ENCODE peak calls at places on chromosomes 2 and 18, in four cellular contexts. M is mammary epithelial cell; J is activated naive CD4-positive, alpha-beta T cell treated with Interleukin-2 at 50 U/mL for 16 hours; X is ecto neural progenitor cell. Y is an unnamed sample.

GRCh38 chr2:173881466-173881865 is 83.7 kb downstream of the SP3 start:
- DNase-seq in M (no peak), X (no peak), J (no peak), Y (no peak)

GRCh38 chr2:213199871-213200270 is 48.5 kb upstream of the IKZF2 start:
- DNase-seq in J (no peak), X (no peak), M (no peak), Y (no peak)

GRCh38 chr2:235594041-235594440 is 100.2 kb downstream of the AGAP1 start:
- DNase-seq in J (no peak), X (no peak), M (peak), Y (no peak)

GRCh38 chr2:79758042-79758441 is 245.2 kb downstream of the CTNNA2 start:
- DNase-seq in J (no peak), M (no peak), X (no peak), Y (no peak)

GRCh38 chr2:179860255-179861026 is 971 bp downstream of the ZNF385B start:
- DNase-seq in M (no peak), X (no peak), J (no peak), Y (no peak)

GRCh38 chr18:37476182-37476581 is 89.4 kb downstream of the CELF4 start:
- DNase-seq in J (no peak), M (peak), X (peak), Y (no peak)

GRCh38 chr2:137947032-137947713 is 17.1 kb upstream of the HNMT start:
- DNase-seq in M (no peak), J (no peak), X (no peak), Y (no peak)

GRCh38 chr2:186853871-186854435 is 5.0 kb upstream of the ZSWIM2 start:
- DNase-seq in M (peak), J (no peak), X (no peak), Y (no peak)

GRCh38 chr18:57659463-57660102 is 37.9 kb upstream of the NARS1 start:
- DNase-seq in X (no peak), J (no peak), M (no peak), Y (no peak)

GRCh38 chr18:10025756-10026290 is 112.0 kb downstream of the VAPA start:
- DNase-seq in J (no peak), M (no peak), X (no peak), Y (no peak)

GRCh38 chr18:3067213-3068118 is 54.5 kb upstream of the LPIN2 start:
- DNase-seq in M (no peak), J (no peak), X (no peak), Y (no peak)

GRCh38 chr2:86186431-86186830 is 8.8 kb downstream of the IMMT start:
- DNase-seq in X (no peak), M (no peak), J (no peak), Y (no peak)

GRCh38 chr2:210287301-210287700 is 27.7 kb downstream of the MYL1 start:
- DNase-seq in J (no peak), M (no peak), X (no peak), Y (no peak)

GRCh38 chr2:175251425-175252041 is 70.0 kb upstream of the ATP5MC3 start:
- DNase-seq in M (no peak), X (no peak), J (no peak), Y (no peak)

GRCh38 chr2:172101008-172101706 is 1.5 kb downstream of the DLX2 start:
- DNase-seq in J (no peak), X (no peak), M (no peak), Y (no peak)

GRCh38 chr2:134446431-134447091 is 192.7 kb downstream of the MGAT5 start:
- DNase-seq in X (no peak), M (peak), J (no peak), Y (no peak)

GRCh38 chr2:68062680-68063387 is at the start of gene C1D:
- DNase-seq in M (peak), X (peak), J (peak), Y (peak)

GRCh38 chr2:192247456-192247855 is 52.7 kb upstream of the TMEFF2 start:
- DNase-seq in J (no peak), M (no peak), X (no peak), Y (no peak)

GRCh38 chr2:54240515-54241219 is 15.4 kb downstream of the TSPYL6 start:
- DNase-seq in M (peak), X (no peak), J (no peak), Y (no peak)

GRCh38 chr2:105455488-105455991 is 56.7 kb upstream of the FHL2 start:
- DNase-seq in M (peak), J (no peak), X (no peak), Y (peak)

GRCh38 chr18:44180683-44181082 is 500.0 kb upstream of the SETBP1 start:
- DNase-seq in M (peak), X (no peak), J (no peak), Y (no peak)

GRCh38 chr2:190722061-190722759 is 73.3 kb downstream of the NAB1 start:
- DNase-seq in X (no peak), J (peak), M (peak), Y (no peak)

GRCh38 chr2:85173909-85174308 is 40.7 kb downstream of the TCF7L1 start:
- DNase-seq in J (no peak), M (no peak), X (no peak), Y (no peak)

GRCh38 chr2:235614176-235614860 is 120.5 kb downstream of the AGAP1 start:
- DNase-seq in X (no peak), J (no peak), M (no peak), Y (no peak)

GRCh38 chr18:11154369-11154982 is 5.1 kb upstream of the PIEZO2 start:
- DNase-seq in X (no peak), J (no peak), M (peak), Y (no peak)

GRCh38 chr2:190283783-190284182 is 35.8 kb downstream of the HIBCH start:
- DNase-seq in X (no peak), J (no peak), M (peak), Y (no peak)

GRCh38 chr2:239026711-239027430 is 179.0 kb downstream of the TWIST2 start:
- DNase-seq in X (no peak), J (no peak), M (no peak), Y (no peak)

Y was measured in Peyer's patch.